ENCODE peak calls at places on chromosomes 12 and 14, in eight cellular contexts. Q is AG10803, L is activated T-cell treated with anti-CD3 and anti-CD28 coated beads for 1 hour, I is foreskin fibroblast, W is NCI-H1092 treated with DMSO at 0.1 percent for 48 hours, R is substantia nigra, K is HTR-8/SVneo, Z is left cardiac atrium. G is an unnamed sample.

GRCh38 chr14:63164108-63164683 is 40.0 kb upstream of the RHOJ start:
- DNase-seq in I (no peak), Z (no peak), L (no peak), W (no peak), R (no peak), Q (no peak), K (no peak), G (no peak)

GRCh38 chr12:51318846-51319570 is 5.0 kb downstream of the BIN2 start:
- DNase-seq in R (no peak), Q (no peak), W (no peak), I (no peak), K (no peak), Z (no peak), L (peak), G (peak)

GRCh38 chr12:125129592-125130255 is 64.5 kb downstream of the AACS start:
- DNase-seq in Z (no peak), W (no peak), L (no peak), K (no peak), Q (no peak), R (no peak), I (no peak), G (no peak)

GRCh38 chr14:103522028-103522581 is 525 bp downstream of the CKB start:
- DNase-seq in W (peak), K (no peak), Q (no peak), I (no peak), L (no peak), R (no peak), Z (peak), G (no peak)

GRCh38 chr12:25521625-25522256 is 31.3 kb downstream of the LMNTD1 start:
- DNase-seq in R (no peak), Z (no peak), K (no peak), L (no peak), W (no peak), Q (no peak), I (no peak), G (no peak)

GRCh38 chr12:4031703-4032291 is 158.6 kb upstream of the PARP11 start:
- DNase-seq in R (no peak), Q (peak), K (peak), I (no peak), Z (peak), W (no peak), L (no peak), G (no peak)

GRCh38 chr14:67436006-67436866 is 24.3 kb upstream of the PLEK2 start:
- DNase-seq in R (peak), L (no peak), K (no peak), W (no peak), Z (no peak), Q (no peak), I (no peak), G (no peak)

GRCh38 chr12:49357099-49357678 is 10.1 kb upstream of the SPATS2 start:
- DNase-seq in K (no peak), Z (no peak), R (no peak), Q (peak), L (no peak), I (peak), W (no peak), G (no peak)

GRCh38 chr12:45669093-45669492 is 60.4 kb upstream of the ARID2 start:
- DNase-seq in L (no peak), I (no peak), R (no peak), K (no peak), W (no peak), Z (no peak), Q (no peak), G (no peak)

GRCh38 chr14:104138098-104138890 is at the start of gene KIF26A:
- DNase-seq in I (no peak), W (peak), R (no peak), Z (peak), K (peak), L (no peak), Q (no peak), G (no peak)

GRCh38 chr14:61323970-61324369 is 2.6 kb downstream of the PRKCH start:
- DNase-seq in Q (no peak), R (no peak), L (no peak), Z (no peak), K (no peak), I (no peak), W (no peak), G (no peak)

GRCh38 chr12:64427988-64428387 is 23.8 kb downstream of the XPOT start:
- DNase-seq in L (no peak), Z (no peak), W (no peak), I (no peak), R (no peak), K (no peak), Q (no peak), G (no peak)

GRCh38 chr12:114275937-114276785 is 129.8 kb downstream of the TBX5 start:
- DNase-seq in R (no peak), K (no peak), I (no peak), W (no peak), L (no peak), Q (peak), Z (no peak), G (no peak)